ENCODE peak calls at places on chromosomes 13 and 19, in six cellular contexts. M, R, A, I, G and Y are unnamed samples. For H3K36me3, the result is how much of the 10 kb centered on the place peaks cover.

GRCh38 chr19:36060430-36060829 is 5.7 kb downstream of the WDR62 start:
- DNase-seq in M (no peak), R (peak), A (peak), I (peak), G (peak), Y (no peak)

GRCh38 chr13:82298110-82298509 is 1584.2 kb downstream of the SLITRK1 start:
- DNase-seq in M (no peak), R (no peak), A (no peak), I (no peak), G (no peak), Y (no peak)

GRCh38 chr19:45496349-45496953 is 396 bp downstream of the RTN2 start:
- DNase-seq in M (peak), R (peak), A (peak), I (no peak), G (peak), Y (no peak)

GRCh38 chr13:65724261-65724660 is 1505.9 kb downstream of the PCDH9 start:
- DNase-seq in M (no peak), R (no peak), A (no peak), I (peak), G (no peak), Y (no peak)

GRCh38 chr19:11018743-11019142 is 57.9 kb downstream of the SMARCA4 start:
- DNase-seq in M (no peak), R (no peak), A (peak), I (no peak), G (no peak), Y (no peak)

GRCh38 chr13:65959305-65959704 is 1270.8 kb downstream of the PCDH9 start:
- DNase-seq in M (no peak), R (no peak), A (no peak), I (no peak), G (no peak), Y (no peak)

GRCh38 chr13:110593430-110594130 is 21.8 kb upstream of the NAXD start:
- DNase-seq in M (no peak), R (peak), A (peak), I (peak), G (no peak), Y (no peak)

GRCh38 chr19:5943623-5944022 is 29.6 kb downstream of the CAPS start:
- DNase-seq in M (no peak), R (no peak), A (peak), I (peak), G (no peak), Y (no peak)

GRCh38 chr19:19185853-19186728 is 5.9 kb downstream of the BORCS8 start:
- DNase-seq in M (no peak), R (peak), A (peak), I (peak), G (no peak), Y (peak)

GRCh38 chr19:23075031-23075733 is 41.6 kb upstream of the ZNF730 start:
- DNase-seq in M (peak), R (no peak), A (peak), I (peak), G (peak), Y (no peak)

GRCh38 chr13:34567558-34567957 is 374.5 kb upstream of the NBEA start:
- DNase-seq in M (no peak), R (no peak), A (peak), I (no peak), G (no peak), Y (no peak)

GRCh38 chr19:45492627-45493470 is 4.0 kb downstream of the RTN2 start:
- DNase-seq in M (peak), R (no peak), A (peak), I (peak), G (peak), Y (no peak)

GRCh38 chr13:27266937-27267336 is 3.7 kb upstream of the RASL11A start:
- DNase-seq in M (no peak), R (no peak), A (no peak), I (no peak), G (no peak), Y (no peak)

GRCh38 chr13:94395889-94396288 is 83.6 kb downstream of the DCT start:
- DNase-seq in M (no peak), R (no peak), A (no peak), I (no peak), G (no peak), Y (no peak)

GRCh38 chr19:18879579-18880373 is 16.2 kb downstream of the CERS1 start:
- DNase-seq in M (peak), R (peak), A (no peak), I (no peak), G (no peak), Y (no peak)

GRCh38 chr13:23707674-23708073 is 137.5 kb downstream of the TNFRSF19 start:
- DNase-seq in M (no peak), R (no peak), A (no peak), I (peak), G (no peak), Y (no peak)

GRCh38 chr13:35733832-35734231 is 257.3 kb upstream of the MAB21L1 start:
- DNase-seq in M (no peak), R (no peak), A (no peak), I (peak), G (no peak), Y (no peak)

GRCh38 chr19:28313633-28314032 is 899.3 kb downstream of the UQCRFS1 start:
- DNase-seq in M (no peak), R (no peak), A (no peak), I (peak), G (no peak), Y (no peak)

DNA sequence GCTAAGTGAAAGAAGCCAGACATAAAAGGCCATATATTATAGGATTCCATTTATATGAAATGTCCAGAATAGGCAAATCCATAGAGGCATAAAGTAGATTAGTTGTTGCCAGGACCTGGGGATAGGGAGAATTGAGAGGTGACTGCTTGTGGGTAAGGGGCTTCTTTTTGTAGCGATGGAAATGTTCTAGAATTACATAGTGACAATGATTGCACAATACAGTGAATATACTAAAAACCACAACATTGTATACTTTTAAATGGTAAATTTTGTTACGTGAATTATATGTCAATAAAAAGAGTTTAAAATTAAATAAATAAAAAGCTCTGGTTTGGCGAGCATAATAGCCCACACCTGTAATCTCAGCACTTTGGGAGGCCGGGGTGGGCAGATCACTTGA is 486.8 kb downstream of the KLF12 start:
- DNase-seq in M (no peak), R (no peak), A (no peak), I (no peak), G (no peak), Y (no peak)
- H3K4me3 ChIP-seq in M (no peak), R (no peak), A (no peak), I (no peak), G (no peak), Y (no peak)

GRCh38 chr19:15268192-15268927 is 36.1 kb upstream of the EPHX3 start:
- DNase-seq in M (no peak), R (no peak), A (no peak), I (peak), G (no peak), Y (no peak)

GRCh38 chr19:15265849-15266248 is 33.6 kb upstream of the EPHX3 start:
- DNase-seq in M (peak), R (no peak), A (peak), I (peak), G (peak), Y (no peak)

GRCh38 chr19:15266683-15267082 is 34.4 kb upstream of the EPHX3 start:
- DNase-seq in M (no peak), R (no peak), A (no peak), I (no peak), G (no peak), Y (no peak)

GRCh38 chr19:15268928-15269253 is 36.6 kb upstream of the EPHX3 start:
- DNase-seq in M (no peak), R (no peak), A (no peak), I (no peak), G (no peak), Y (no peak)

GRCh38 chr19:15269806-15270205 is 37.6 kb upstream of the EPHX3 start:
- DNase-seq in M (no peak), R (no peak), A (no peak), I (no peak), G (no peak), Y (no peak)
- H3K36me3 ChIP-seq in M (under half), R (half or more), A (under half), I (under half), G (under half), Y (half or more)

DNA sequence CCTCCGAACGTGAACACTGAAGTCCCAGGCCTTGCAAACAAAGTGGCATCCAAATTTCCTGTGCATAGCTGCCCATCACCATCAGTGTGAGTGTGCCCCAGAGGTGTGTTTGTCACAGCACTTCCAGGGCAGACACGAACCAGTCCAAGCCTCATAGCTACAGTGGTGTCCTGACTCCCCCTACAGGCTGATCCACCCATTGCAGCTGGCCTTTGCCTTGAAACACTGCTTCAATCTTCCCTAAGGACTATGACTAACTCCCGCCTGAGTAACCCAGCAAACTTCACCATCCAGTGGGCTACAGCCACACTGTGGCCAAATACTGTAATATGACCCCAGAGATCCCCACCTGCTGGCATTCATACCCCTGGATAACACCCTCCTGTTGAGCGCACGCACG is 3.9 kb downstream of the ZNF266 start:
- DNase-seq in M (no peak), R (peak), A (peak), I (peak), G (no peak), Y (no peak)
- H3K4me3 ChIP-seq in M (no peak), R (no peak), A (no peak), I (no peak), G (no peak), Y (no peak)

DNA sequence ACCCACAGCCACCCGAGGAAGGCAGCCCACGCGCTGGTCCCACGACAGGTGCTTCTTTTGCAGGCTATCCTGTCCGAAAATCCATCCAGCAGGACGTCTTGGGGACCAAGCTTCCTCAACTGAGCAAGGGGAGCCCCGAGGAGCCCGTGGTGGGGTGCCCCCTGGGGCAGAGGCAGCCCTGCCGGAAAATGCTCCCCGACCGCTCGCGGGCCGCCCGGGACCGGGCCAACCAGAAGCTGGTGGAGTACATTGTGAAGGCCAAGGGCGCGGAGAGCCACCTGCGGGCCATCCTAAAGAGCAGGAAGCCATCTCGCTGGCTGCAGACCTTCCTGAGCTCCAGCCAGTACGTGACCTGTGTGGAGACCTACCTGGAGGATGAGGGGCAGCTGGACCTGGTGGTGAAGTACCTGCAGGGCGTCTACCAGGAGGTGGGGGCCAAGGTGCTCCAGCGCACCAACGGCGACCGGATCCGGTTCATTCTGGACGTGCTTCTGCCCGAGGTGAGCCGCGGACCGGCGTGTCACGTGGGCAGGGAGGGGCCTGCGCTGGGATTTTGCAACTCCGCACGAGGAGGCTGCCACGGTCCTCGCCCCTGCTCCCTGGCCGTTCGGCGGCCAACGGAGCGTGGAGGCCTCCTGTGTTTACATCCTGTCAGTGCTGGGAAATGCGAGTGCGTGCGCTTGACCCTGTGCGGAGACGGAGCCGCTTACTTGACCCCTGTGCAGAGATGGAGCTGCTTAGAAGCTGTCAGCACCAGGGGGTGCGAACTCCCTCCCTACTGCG is 12.9 kb upstream of the NDUFS7 start:
- DNase-seq in M (peak), R (no peak), A (no peak), I (no peak), G (no peak), Y (no peak)
- H3K36me3 ChIP-seq in M (under half), R (under half), A (under half), I (under half), G (under half), Y (under half)

DNA sequence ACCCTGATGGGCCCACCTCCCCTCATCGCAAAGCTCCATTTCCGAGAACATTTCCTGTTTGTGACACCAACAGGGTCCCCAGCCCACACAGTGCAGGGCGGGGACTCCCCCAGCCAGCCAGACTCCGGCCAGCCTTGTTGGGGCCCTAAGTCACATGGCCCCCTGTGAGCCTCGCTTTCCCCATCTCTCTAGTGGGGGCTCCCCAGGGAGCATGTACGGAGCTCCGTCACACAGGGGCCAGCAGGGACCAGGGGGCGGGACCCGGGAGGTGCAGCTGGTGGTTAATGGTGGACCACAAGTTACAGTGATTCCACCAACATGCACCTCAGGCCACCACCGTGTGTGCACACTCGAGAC is 1.7 kb downstream of the TBXA2R start:
- DNase-seq in M (no peak), R (no peak), A (no peak), I (no peak), G (no peak), Y (peak)
- H3K4me3 ChIP-seq in M (no peak), R (peak), A (no peak), I (no peak), G (peak), Y (peak)